ENCODE peak calls at places on chromosome 7, in four cellular contexts. I, A, L and K are unnamed samples.

GRCh38 chr7:14395860-14396259 is 406.4 kb upstream of the ETV1 start:
- DNase-seq in A (no peak), L (no peak), I (no peak), K (no peak)

GRCh38 chr7:45626441-45627430 is 52.6 kb downstream of the ADCY1 start:
- DNase-seq in A (no peak), I (no peak), L (no peak), K (no peak)

GRCh38 chr7:77321300-77321699 is 94.8 kb downstream of the GSAP start:
- DNase-seq in I (no peak), L (no peak), A (no peak), K (no peak)

GRCh38 chr7:7795736-7796135 is 77.3 kb upstream of the RPA3 start:
- DNase-seq in L (no peak), A (no peak), I (no peak), K (peak)

GRCh38 chr7:48389977-48390376 is 218.7 kb downstream of the ABCA13 start:
- DNase-seq in L (no peak), A (no peak), I (no peak), K (no peak)

GRCh38 chr7:86592185-86592584 is 51.5 kb upstream of the GRM3 start:
- DNase-seq in I (no peak), L (no peak), A (no peak), K (no peak)

GRCh38 chr7:157470699-157471098 is 133.9 kb downstream of the DNAJB6 start:
- DNase-seq in L (no peak), I (no peak), A (no peak), K (no peak)

GRCh38 chr7:147510913-147511312 is 1079.7 kb upstream of the C7orf33 start:
- DNase-seq in A (no peak), I (no peak), L (no peak), K (no peak)

GRCh38 chr7:48089415-48089975 is 430 bp downstream of the UPP1 start:
- DNase-seq in I (peak), A (no peak), L (peak), K (no peak)

GRCh38 chr7:15015545-15016314 is 113.2 kb upstream of the DGKB start:
- DNase-seq in L (peak), A (peak), I (peak), K (peak)

GRCh38 chr7:46383605-46384004 is 462.5 kb upstream of the IGFBP3 start:
- DNase-seq in A (no peak), I (no peak), L (no peak), K (no peak)

GRCh38 chr7:51187941-51188340 is 128.7 kb downstream of the COBL start:
- DNase-seq in I (peak), L (no peak), A (no peak), K (no peak)

GRCh38 chr7:44079221-44080021 is 2.9 kb downstream of the POLM start:
- DNase-seq in A (no peak), L (no peak), I (no peak), K (no peak)

GRCh38 chr7:100364480-100364879 is 6.6 kb downstream of the PILRB start:
- DNase-seq in L (no peak), A (no peak), I (no peak), K (no peak)

GRCh38 chr7:47453093-47454056 is 128.5 kb downstream of the TNS3 start:
- DNase-seq in A (no peak), I (no peak), L (no peak), K (no peak)

GRCh38 chr7:44172352-44172751 is 16.9 kb downstream of the GCK start:
- DNase-seq in I (no peak), L (no peak), A (no peak), K (no peak)

GRCh38 chr7:16348251-16348650 is 73.1 kb downstream of the CRPPA start:
- DNase-seq in I (no peak), A (no peak), L (no peak), K (no peak)
- TF ChIP-seq NR2C2 in I (no peak), A (no peak), L (no peak), K (no peak)

GRCh38 chr7:28855538-28856217 is 102.5 kb downstream of the TRIL start:
- DNase-seq in L (no peak), I (no peak), A (no peak), K (peak)
- TF ChIP-seq NR2C2 in L (no peak), I (no peak), A (no peak), K (no peak)

DNA sequence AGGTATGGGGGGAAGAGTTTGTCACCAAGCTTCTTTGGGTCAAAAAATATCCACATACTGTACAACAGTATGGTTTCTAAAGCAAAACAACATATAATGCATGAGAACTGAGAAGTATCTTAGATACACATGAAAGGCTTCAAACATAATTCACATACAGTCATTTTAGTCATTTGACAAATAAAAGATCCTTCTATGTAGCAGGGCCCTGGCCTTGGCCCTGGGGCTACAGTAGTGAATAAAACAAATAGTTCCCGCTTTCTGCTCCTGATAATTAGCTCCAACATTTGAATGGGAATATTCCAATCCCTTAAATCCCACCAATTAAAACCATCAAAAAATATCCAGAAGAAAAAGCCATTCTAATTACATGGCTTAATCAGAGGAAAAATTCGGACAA is 51.3 kb downstream of the MALSU1 start:
- DNase-seq in I (no peak), L (no peak), A (no peak), K (no peak)
- TF ChIP-seq NR2C2 in I (no peak), L (no peak), A (no peak), K (no peak)

DNA sequence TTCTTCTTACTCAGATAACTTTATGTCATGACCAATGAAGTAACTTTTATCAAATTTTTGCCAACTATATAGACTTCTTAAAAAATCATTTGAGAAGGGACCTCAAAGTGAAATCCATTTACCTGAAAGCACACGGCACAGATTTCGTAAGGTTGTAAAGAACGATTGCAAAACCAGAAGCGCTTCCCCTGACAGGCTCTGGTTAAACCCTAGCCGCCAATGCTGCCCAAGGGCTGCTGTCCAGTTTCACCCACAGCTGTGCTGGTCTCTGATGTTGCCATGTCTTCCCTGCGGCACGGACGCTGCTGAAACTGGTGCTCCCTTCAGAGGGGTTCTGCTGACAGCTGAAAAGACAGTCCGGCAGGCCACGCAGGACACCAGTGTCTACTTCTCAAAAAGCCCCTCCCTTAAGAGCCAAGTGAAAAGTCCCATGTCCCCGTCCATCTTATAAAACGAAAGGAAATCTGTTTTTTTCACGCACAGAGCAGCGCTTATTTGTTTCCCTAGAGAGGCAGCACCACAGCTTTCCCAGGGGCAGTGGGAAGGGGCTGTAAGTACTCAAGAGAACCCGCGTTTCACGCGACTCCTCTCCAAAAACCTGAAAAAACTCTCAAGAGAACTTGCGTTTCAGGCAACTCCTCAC is 32.5 kb downstream of the GNA12 start:
- DNase-seq in L (no peak), I (no peak), A (no peak), K (peak)
- TF ChIP-seq NR2C2 in L (no peak), I (no peak), A (no peak), K (no peak)